ENCODE peak calls at places on chromosomes 4 and X, in nine cellular contexts. One of them, this sample, is unnamed.

GRCh38 chr4:170700064-170700463 is 610.3 kb upstream of the AADAT start:
- DNase-seq in fibroblast of lung: no peak
- DNase-seq in kidney epithelial cell: no peak
- DNase-seq in astrocyte: no peak
- DNase-seq in H7: no peak
- DNase-seq in brain microvascular endothelial cell: no peak
- DNase-seq in esophagus muscularis mucosa: no peak
- DNase-seq in esophagus squamous epithelium: no peak
- DNase-seq in mammary epithelial cell: no peak
- DNase-seq in this sample: no peak

GRCh38 chrX:13377537-13377936 is 57.7 kb upstream of the ATXN3L start:
- DNase-seq in mammary epithelial cell: peak; percentile 56
- DNase-seq in kidney epithelial cell: no peak
- DNase-seq in brain microvascular endothelial cell: peak; percentile 57
- DNase-seq in astrocyte: peak; percentile 95
- DNase-seq in fibroblast of lung: peak; percentile 89
- DNase-seq in esophagus squamous epithelium: no peak
- DNase-seq in H7: no peak
- DNase-seq in esophagus muscularis mucosa: no peak
- DNase-seq in this sample: peak; percentile 54

GRCh38 chr4:576991-577498 is 950 bp upstream of the TMEM271 start:
- DNase-seq in fibroblast of lung: no peak
- DNase-seq in esophagus squamous epithelium: no peak
- DNase-seq in esophagus muscularis mucosa: no peak
- DNase-seq in H7: peak; percentile 87
- DNase-seq in astrocyte: no peak
- DNase-seq in kidney epithelial cell: no peak
- DNase-seq in brain microvascular endothelial cell: no peak
- DNase-seq in mammary epithelial cell: no peak
- DNase-seq in this sample: no peak

GRCh38 chrX:446243-446642 is 59.5 kb upstream of the PPP2R3B start:
- DNase-seq in kidney epithelial cell: no peak
- DNase-seq in mammary epithelial cell: no peak
- DNase-seq in fibroblast of lung: no peak
- DNase-seq in brain microvascular endothelial cell: no peak
- DNase-seq in astrocyte: no peak
- DNase-seq in H7: peak; percentile 86
- DNase-seq in esophagus squamous epithelium: no peak
- DNase-seq in esophagus muscularis mucosa: no peak
- DNase-seq in this sample: no peak

GRCh38 chrX:40581333-40581910 is 652 bp downstream of the ATP6AP2 start:
- DNase-seq in mammary epithelial cell: peak; percentile 14
- DNase-seq in fibroblast of lung: peak; percentile 11
- DNase-seq in brain microvascular endothelial cell: peak; percentile 1
- DNase-seq in astrocyte: peak; percentile 2
- DNase-seq in esophagus muscularis mucosa: no peak
- DNase-seq in esophagus squamous epithelium: no peak
- DNase-seq in kidney epithelial cell: no peak
- DNase-seq in H7: no peak
- DNase-seq in this sample: peak; percentile 58

GRCh38 chr4:102641796-102642195 is 119.0 kb downstream of the MANBA start:
- DNase-seq in kidney epithelial cell: no peak
- DNase-seq in esophagus muscularis mucosa: no peak
- DNase-seq in esophagus squamous epithelium: no peak
- DNase-seq in astrocyte: no peak
- DNase-seq in fibroblast of lung: no peak
- DNase-seq in H7: no peak
- DNase-seq in brain microvascular endothelial cell: no peak
- DNase-seq in mammary epithelial cell: no peak
- DNase-seq in this sample: no peak

GRCh38 chrX:153651540-153652079 is 4.6 kb downstream of the DUSP9 start:
- DNase-seq in mammary epithelial cell: no peak
- DNase-seq in fibroblast of lung: no peak
- DNase-seq in H7: peak; percentile 70
- DNase-seq in brain microvascular endothelial cell: no peak
- DNase-seq in esophagus muscularis mucosa: no peak
- DNase-seq in astrocyte: no peak
- DNase-seq in esophagus squamous epithelium: no peak
- DNase-seq in kidney epithelial cell: no peak
- DNase-seq in this sample: no peak

GRCh38 chr4:26573389-26573794 is 10.5 kb upstream of the TBC1D19 start:
- DNase-seq in esophagus squamous epithelium: no peak
- DNase-seq in esophagus muscularis mucosa: no peak
- DNase-seq in mammary epithelial cell: no peak
- DNase-seq in kidney epithelial cell: peak; percentile 84
- DNase-seq in astrocyte: peak; percentile 88
- DNase-seq in fibroblast of lung: no peak
- DNase-seq in brain microvascular endothelial cell: no peak
- DNase-seq in H7: peak; percentile 10
- DNase-seq in this sample: no peak

GRCh38 chr4:169270156-169270809 is 473 bp downstream of the SH3RF1 start:
- DNase-seq in mammary epithelial cell: peak; percentile 71
- DNase-seq in fibroblast of lung: peak; percentile 52
- DNase-seq in astrocyte: peak; percentile 29
- DNase-seq in kidney epithelial cell: no peak
- DNase-seq in H7: peak; percentile 83
- DNase-seq in esophagus muscularis mucosa: no peak
- DNase-seq in esophagus squamous epithelium: no peak
- DNase-seq in brain microvascular endothelial cell: no peak
- DNase-seq in this sample: no peak

GRCh38 chr4:42048394-42048793 is 58.1 kb downstream of the SLC30A9 start:
- DNase-seq in esophagus squamous epithelium: no peak
- DNase-seq in fibroblast of lung: peak; percentile 89
- DNase-seq in kidney epithelial cell: peak; percentile 21
- DNase-seq in H7: no peak
- DNase-seq in esophagus muscularis mucosa: no peak
- DNase-seq in brain microvascular endothelial cell: peak; percentile 54
- DNase-seq in astrocyte: peak; percentile 83
- DNase-seq in mammary epithelial cell: peak; percentile 71
- DNase-seq in this sample: peak; percentile 76

GRCh38 chrX:135395064-135395463 is 26.7 kb upstream of the SMIM10L2A start:
- DNase-seq in astrocyte: no peak
- DNase-seq in fibroblast of lung: no peak
- DNase-seq in H7: no peak
- DNase-seq in esophagus squamous epithelium: no peak
- DNase-seq in brain microvascular endothelial cell: no peak
- DNase-seq in kidney epithelial cell: no peak
- DNase-seq in esophagus muscularis mucosa: no peak
- DNase-seq in mammary epithelial cell: no peak
- DNase-seq in this sample: no peak

GRCh38 chrX:135396566-135396965 is 25.2 kb upstream of the SMIM10L2A start:
- DNase-seq in esophagus muscularis mucosa: no peak
- DNase-seq in kidney epithelial cell: no peak
- DNase-seq in astrocyte: no peak
- DNase-seq in esophagus squamous epithelium: no peak
- DNase-seq in mammary epithelial cell: no peak
- DNase-seq in fibroblast of lung: no peak
- DNase-seq in brain microvascular endothelial cell: no peak
- DNase-seq in H7: no peak
- DNase-seq in this sample: no peak

GRCh38 chrX:135393046-135393445 is 28.7 kb upstream of the SMIM10L2A start:
- DNase-seq in brain microvascular endothelial cell: no peak
- DNase-seq in esophagus muscularis mucosa: no peak
- DNase-seq in kidney epithelial cell: no peak
- DNase-seq in H7: no peak
- DNase-seq in astrocyte: no peak
- DNase-seq in esophagus squamous epithelium: no peak
- DNase-seq in fibroblast of lung: no peak
- DNase-seq in mammary epithelial cell: no peak
- DNase-seq in this sample: no peak

GRCh38 chrX:135391734-135392133 is 30.0 kb upstream of the SMIM10L2A start:
- DNase-seq in fibroblast of lung: no peak
- DNase-seq in brain microvascular endothelial cell: no peak
- DNase-seq in astrocyte: no peak
- DNase-seq in H7: no peak
- DNase-seq in kidney epithelial cell: no peak
- DNase-seq in esophagus squamous epithelium: no peak
- DNase-seq in esophagus muscularis mucosa: no peak
- DNase-seq in mammary epithelial cell: no peak
- DNase-seq in this sample: no peak

DNA sequence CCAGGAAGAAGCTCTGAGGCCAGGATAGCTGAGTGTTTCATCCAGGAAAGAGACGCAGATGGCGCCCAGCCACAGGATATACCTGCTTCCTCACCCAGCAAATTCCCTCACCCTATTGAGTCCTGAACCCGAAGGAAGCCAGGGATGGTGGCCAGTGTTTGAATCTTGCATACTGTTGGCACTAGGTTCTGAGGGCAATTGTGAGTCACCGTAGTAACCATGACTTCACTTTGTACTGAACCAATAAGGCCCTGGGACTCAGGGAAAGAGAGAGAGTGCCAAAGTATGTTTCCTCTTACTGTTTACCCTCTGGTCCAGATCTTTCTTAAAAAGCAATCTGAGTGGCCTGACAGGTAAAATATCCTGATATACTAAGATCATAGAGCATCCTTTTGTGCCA is 25.6 kb upstream of the SMIM10L2A start:
- DNase-seq in astrocyte: no peak
- DNase-seq in brain microvascular endothelial cell: no peak
- DNase-seq in mammary epithelial cell: peak; percentile 40
- DNase-seq in fibroblast of lung: no peak
- DNase-seq in kidney epithelial cell: no peak
- DNase-seq in esophagus squamous epithelium: no peak
- DNase-seq in esophagus muscularis mucosa: no peak
- DNase-seq in H7: no peak
- DNase-seq in this sample: peak; percentile 80
- H3K27me3 ChIP-seq in astrocyte: no peaks in the 10 kb centered on the region
- H3K27me3 ChIP-seq in brain microvascular endothelial cell: no peaks in the 10 kb centered on the region
- H3K27me3 ChIP-seq in mammary epithelial cell: no peaks in the 10 kb centered on the region
- H3K27me3 ChIP-seq in fibroblast of lung: no peaks in the 10 kb centered on the region
- H3K27me3 ChIP-seq in kidney epithelial cell: no peaks in the 10 kb centered on the region
- H3K27me3 ChIP-seq in esophagus squamous epithelium: no peaks in the 10 kb centered on the region
- H3K27me3 ChIP-seq in esophagus muscularis mucosa: no peaks in the 10 kb centered on the region
- H3K27me3 ChIP-seq in H7: no peaks in the 10 kb centered on the region
- H3K27me3 ChIP-seq in this sample: no peaks in the 10 kb centered on the region

GRCh38 chr4:85873566-85873965 is 398.6 kb downstream of the ARHGAP24 start:
- DNase-seq in fibroblast of lung: no peak
- DNase-seq in brain microvascular endothelial cell: no peak
- DNase-seq in astrocyte: no peak
- DNase-seq in kidney epithelial cell: no peak
- DNase-seq in mammary epithelial cell: no peak
- DNase-seq in esophagus squamous epithelium: no peak
- DNase-seq in esophagus muscularis mucosa: no peak
- DNase-seq in H7: no peak
- DNase-seq in this sample: no peak

GRCh38 chr4:85869156-85869555 is 394.2 kb downstream of the ARHGAP24 start:
- DNase-seq in brain microvascular endothelial cell: peak; percentile 10
- DNase-seq in esophagus squamous epithelium: no peak
- DNase-seq in astrocyte: no peak
- DNase-seq in kidney epithelial cell: no peak
- DNase-seq in mammary epithelial cell: no peak
- DNase-seq in H7: no peak
- DNase-seq in fibroblast of lung: no peak
- DNase-seq in esophagus muscularis mucosa: no peak
- DNase-seq in this sample: no peak

GRCh38 chr4:85866508-85866907 is 391.6 kb downstream of the ARHGAP24 start:
- DNase-seq in esophagus muscularis mucosa: no peak
- DNase-seq in astrocyte: no peak
- DNase-seq in esophagus squamous epithelium: no peak
- DNase-seq in kidney epithelial cell: no peak
- DNase-seq in mammary epithelial cell: no peak
- DNase-seq in fibroblast of lung: no peak
- DNase-seq in H7: no peak
- DNase-seq in brain microvascular endothelial cell: no peak
- DNase-seq in this sample: no peak

GRCh38 chr4:85867281-85867680 is 392.3 kb downstream of the ARHGAP24 start:
- DNase-seq in brain microvascular endothelial cell: no peak
- DNase-seq in esophagus squamous epithelium: no peak
- DNase-seq in H7: no peak
- DNase-seq in esophagus muscularis mucosa: no peak
- DNase-seq in fibroblast of lung: no peak
- DNase-seq in mammary epithelial cell: no peak
- DNase-seq in kidney epithelial cell: no peak
- DNase-seq in astrocyte: no peak
- DNase-seq in this sample: no peak

DNA sequence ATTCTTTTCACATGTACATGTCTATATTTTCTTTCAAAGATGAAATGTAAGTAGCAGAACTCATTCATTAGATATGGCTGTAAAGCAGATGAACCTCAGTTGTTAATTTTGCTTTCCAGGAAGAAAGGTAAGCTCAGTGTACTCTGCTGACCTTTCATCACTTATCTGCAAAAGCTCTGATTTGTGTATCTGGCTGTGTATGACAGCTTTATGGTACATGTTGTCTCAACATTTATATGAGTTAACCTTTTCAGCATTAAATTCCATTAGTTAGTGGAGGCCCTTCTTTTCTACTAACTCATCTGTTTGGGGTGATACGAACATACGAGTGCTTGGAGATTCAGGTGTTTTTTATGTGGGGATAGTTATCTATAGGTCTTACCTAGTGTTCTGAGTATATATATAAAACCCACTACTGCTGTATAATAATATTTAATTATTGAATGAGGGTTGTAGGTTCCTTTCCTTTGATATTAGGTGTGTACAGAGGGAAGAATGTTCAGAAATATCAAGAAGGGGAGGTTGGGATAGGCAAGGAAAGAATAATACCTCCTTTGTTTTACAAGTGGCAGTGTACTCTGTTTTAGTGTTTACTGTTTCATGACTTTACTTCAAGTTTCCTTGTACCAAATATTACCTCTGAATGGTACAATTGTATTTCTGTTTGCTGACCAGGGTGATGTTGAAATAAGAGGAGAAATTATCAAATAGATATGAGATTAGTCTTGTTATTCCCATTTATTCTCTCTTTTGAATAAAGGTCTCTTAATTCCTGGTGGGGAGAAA is 395.5 kb downstream of the ARHGAP24 start:
- DNase-seq in mammary epithelial cell: no peak
- DNase-seq in esophagus muscularis mucosa: no peak
- DNase-seq in fibroblast of lung: no peak
- DNase-seq in H7: no peak
- DNase-seq in astrocyte: no peak
- DNase-seq in brain microvascular endothelial cell: no peak
- DNase-seq in esophagus squamous epithelium: no peak
- DNase-seq in kidney epithelial cell: no peak
- DNase-seq in this sample: no peak
- H3K4me3 ChIP-seq in mammary epithelial cell: no peak overlapping the region
- H3K4me3 ChIP-seq in esophagus muscularis mucosa: no peak overlapping the region
- H3K4me3 ChIP-seq in fibroblast of lung: no peak overlapping the region
- H3K4me3 ChIP-seq in H7: no peak overlapping the region
- H3K4me3 ChIP-seq in astrocyte: no peak overlapping the region
- H3K4me3 ChIP-seq in brain microvascular endothelial cell: no peak overlapping the region
- H3K4me3 ChIP-seq in esophagus squamous epithelium: no peak overlapping the region
- H3K4me3 ChIP-seq in kidney epithelial cell: no peak overlapping the region
- H3K4me3 ChIP-seq in this sample: no peak overlapping the region

GRCh38 chr4:109494538-109494937 is 60.9 kb downstream of the SEC24B start:
- DNase-seq in mammary epithelial cell: no peak
- DNase-seq in kidney epithelial cell: no peak
- DNase-seq in esophagus muscularis mucosa: no peak
- DNase-seq in fibroblast of lung: no peak
- DNase-seq in H7: no peak
- DNase-seq in brain microvascular endothelial cell: no peak
- DNase-seq in astrocyte: no peak
- DNase-seq in esophagus squamous epithelium: no peak
- DNase-seq in this sample: no peak
- H3K36me3 ChIP-seq in mammary epithelial cell: peaks cover 41% of the 10 kb centered on the region
- H3K36me3 ChIP-seq in kidney epithelial cell: no peaks in the 10 kb centered on the region
- H3K36me3 ChIP-seq in esophagus muscularis mucosa: peaks cover 69% of the 10 kb centered on the region
- H3K36me3 ChIP-seq in fibroblast of lung: peaks cover 10% of the 10 kb centered on the region
- H3K36me3 ChIP-seq in H7: peaks cover 5% of the 10 kb centered on the region
- H3K36me3 ChIP-seq in brain microvascular endothelial cell: peaks cover 24% of the 10 kb centered on the region
- H3K36me3 ChIP-seq in astrocyte: peaks cover 32% of the 10 kb centered on the region
- H3K36me3 ChIP-seq in esophagus squamous epithelium: peaks cover 7% of the 10 kb centered on the region
- H3K36me3 ChIP-seq in this sample: peaks cover 4% of the 10 kb centered on the region

GRCh38 chrX:69746051-69746450 is 130.1 kb downstream of the EDA start:
- DNase-seq in esophagus muscularis mucosa: no peak
- DNase-seq in brain microvascular endothelial cell: no peak
- DNase-seq in astrocyte: no peak
- DNase-seq in fibroblast of lung: no peak
- DNase-seq in mammary epithelial cell: no peak
- DNase-seq in esophagus squamous epithelium: no peak
- DNase-seq in H7: no peak
- DNase-seq in kidney epithelial cell: no peak
- DNase-seq in this sample: no peak

GRCh38 chrX:69748055-69748454 is 132.1 kb downstream of the EDA start:
- DNase-seq in esophagus muscularis mucosa: no peak
- DNase-seq in mammary epithelial cell: no peak
- DNase-seq in fibroblast of lung: no peak
- DNase-seq in astrocyte: no peak
- DNase-seq in H7: no peak
- DNase-seq in brain microvascular endothelial cell: no peak
- DNase-seq in esophagus squamous epithelium: no peak
- DNase-seq in kidney epithelial cell: no peak
- DNase-seq in this sample: no peak
- H3K27me3 ChIP-seq in esophagus muscularis mucosa: no peaks in the 10 kb centered on the region
- H3K27me3 ChIP-seq in mammary epithelial cell: no peaks in the 10 kb centered on the region
- H3K27me3 ChIP-seq in fibroblast of lung: no peaks in the 10 kb centered on the region
- H3K27me3 ChIP-seq in astrocyte: no peaks in the 10 kb centered on the region
- H3K27me3 ChIP-seq in H7: no peaks in the 10 kb centered on the region
- H3K27me3 ChIP-seq in brain microvascular endothelial cell: no peaks in the 10 kb centered on the region
- H3K27me3 ChIP-seq in esophagus squamous epithelium: no peaks in the 10 kb centered on the region
- H3K27me3 ChIP-seq in kidney epithelial cell: no peaks in the 10 kb centered on the region
- H3K27me3 ChIP-seq in this sample: no peaks in the 10 kb centered on the region